ENCODE peak calls at places on chromosome 18, in five cellular contexts. V is Panc1; J is activated CD8-positive, alpha-beta memory T cell treated with anti-CD3 and anti-CD28 coated beads for 24 hours; I is A549; Y is NCI-H1105. E is an unnamed sample.

GRCh38 chr18:48575658-48576453 is 37.0 kb downstream of the CTIF start:
- DNase-seq in V (no peak), J (no peak), I (no peak), Y (no peak), E (peak; percentile 44)

GRCh38 chr18:26854292-26854881 is 11.1 kb downstream of the AQP4 start:
- DNase-seq in V (no peak), J (no peak), I (no peak), Y (no peak), E (no peak)

GRCh38 chr18:12287684-12288405 is 20.2 kb upstream of the TUBB6 start:
- DNase-seq in V (no peak), J (no peak), I (peak; percentile 40), Y (no peak), E (peak; percentile 97)

GRCh38 chr18:12904012-12904516 is 20.0 kb upstream of the PTPN2 start:
- DNase-seq in V (no peak), J (peak; percentile 73), I (no peak), Y (no peak), E (no peak)

GRCh38 chr18:67926929-67927864 is 410.7 kb upstream of the DSEL start:
- DNase-seq in V (no peak), J (no peak), I (no peak), Y (no peak), E (peak; percentile 11)

GRCh38 chr18:49524349-49524748 is 37.3 kb upstream of the C18orf32 start:
- DNase-seq in V (no peak), J (no peak), I (no peak), Y (no peak), E (no peak)

GRCh38 chr18:7755753-7756475 is 188.8 kb downstream of the PTPRM start:
- DNase-seq in V (no peak), J (no peak), I (no peak), Y (no peak), E (no peak)

GRCh38 chr18:33755918-33756590 is 178.0 kb downstream of the ASXL3 start:
- DNase-seq in V (peak; percentile 81), J (no peak), I (peak; percentile 29), Y (peak; percentile 86), E (peak; percentile 94)

GRCh38 chr18:22668496-22668895 is 250.8 kb upstream of the CTAGE1 start:
- DNase-seq in V (no peak), J (no peak), I (no peak), Y (no peak), E (no peak)

GRCh38 chr18:75418293-75418692 is 9.2 kb downstream of the SMIM21 start:
- DNase-seq in V (no peak), J (no peak), I (peak; percentile 44), Y (no peak), E (no peak)

GRCh38 chr18:28176933-28177827 is at the start of gene CDH2:
- DNase-seq in V (no peak), J (peak; percentile 58), I (peak; percentile 86), Y (peak; percentile 80), E (peak; percentile 88)

GRCh38 chr18:57649536-57650495 is 28.2 kb upstream of the NARS1 start:
- DNase-seq in V (peak; percentile 51), J (no peak), I (peak; percentile 45), Y (no peak), E (peak; percentile 63)

GRCh38 chr18:26863122-26863879 is 2.2 kb downstream of the AQP4 start:
- DNase-seq in V (no peak), J (no peak), I (peak; percentile 33), Y (peak; percentile 88), E (no peak)

GRCh38 chr18:50594931-50595330 is 35.0 kb downstream of the MAPK4 start:
- DNase-seq in V (no peak), J (no peak), I (no peak), Y (no peak), E (no peak)

GRCh38 chr18:55546873-55547704 is 40.9 kb downstream of the TCF4 start:
- DNase-seq in V (no peak), J (no peak), I (no peak), Y (no peak), E (peak; percentile 94)

E was measured in astrocyte.